ENCODE peak calls at places on chromosomes 13 and 19, in four cellular contexts. V is SK-N-SH, D is H1, J is GM12878. B is an unnamed sample.

GRCh38 chr19:4302238-4302630 is at the start of gene TMIGD2:
- DNase-seq in V (peak; percentile 65), D (no peak), J (no peak), B (no peak)

GRCh38 chr13:113152894-113153809 is 5.3 kb upstream of the PROZ start:
- DNase-seq in V (peak; percentile 65), D (no peak), J (no peak), B (peak; percentile 36)

GRCh38 chr13:113645329-113645728 is 12.7 kb downstream of the ATP4B start:
- DNase-seq in V (no peak), D (no peak), J (no peak), B (no peak)

GRCh38 chr19:6041071-6041470 is 63.1 kb upstream of the RANBP3 start:
- DNase-seq in V (no peak), D (no peak), J (no peak), B (no peak)

GRCh38 chr13:44921931-44922758 is 67.1 kb downstream of the NUFIP1 start:
- DNase-seq in V (no peak), D (no peak), J (no peak), B (peak; percentile 81)

GRCh38 chr13:101545521-101545920 is 93.0 kb downstream of the ITGBL1 start:
- DNase-seq in V (no peak), D (no peak), J (no peak), B (no peak)

GRCh38 chr19:34994643-34995471 is 5.3 kb upstream of the GRAMD1A start:
- DNase-seq in V (no peak), D (no peak), J (no peak), B (peak; percentile 88)

GRCh38 chr19:35911790-35912189 is 3.7 kb upstream of the TYROBP start:
- DNase-seq in V (no peak), D (no peak), J (no peak), B (no peak)

GRCh38 chr13:100673376-100673830 is 1.2 kb downstream of the TMTC4 start:
- DNase-seq in V (peak; percentile 62), D (no peak), J (no peak), B (no peak)

GRCh38 chr13:43285891-43286602 is 262.7 kb downstream of the DNAJC15 start:
- DNase-seq in V (no peak), D (no peak), J (no peak), B (no peak)

GRCh38 chr13:28251462-28251861 is 113.1 kb downstream of the PAN3 start:
- DNase-seq in V (no peak), D (no peak), J (no peak), B (no peak)

GRCh38 chr13:99382428-99383133 is 75.4 kb upstream of the GPR183 start:
- DNase-seq in V (no peak), D (no peak), J (no peak), B (no peak)

GRCh38 chr13:92806215-92806614 is 420.4 kb upstream of the GPC6 start:
- DNase-seq in V (no peak), D (no peak), J (no peak), B (no peak)

GRCh38 chr13:113474179-113474578 is 16.3 kb downstream of the DCUN1D2 start:
- DNase-seq in V (no peak), D (no peak), J (no peak), B (no peak)

GRCh38 chr19:33209844-33210230 is 15.7 kb downstream of the LRP3 start:
- DNase-seq in V (no peak), D (no peak), J (no peak), B (no peak)

GRCh38 chr19:11269408-11269807 is 7.1 kb upstream of the DOCK6 start:
- DNase-seq in V (no peak), D (no peak), J (no peak), B (no peak)

GRCh38 chr19:3653865-3654513 is 27.4 kb upstream of the CACTIN start:
- DNase-seq in V (no peak), D (no peak), J (no peak), B (no peak)

GRCh38 chr19:19151418-19151817 is 13.1 kb upstream of the TMEM161A start:
- DNase-seq in V (no peak), D (no peak), J (no peak), B (no peak)

GRCh38 chr19:15587663-15588062 is 27.4 kb upstream of the CYP4F8 start:
- DNase-seq in V (no peak), D (no peak), J (no peak), B (no peak)

GRCh38 chr13:76885203-76886004 is 801 bp downstream of the KCTD12 start:
- DNase-seq in V (peak; percentile 81), D (peak; percentile 13), J (no peak), B (no peak)

GRCh38 chr13:27551563-27551962 is 68.8 kb downstream of the LNX2 start:
- DNase-seq in V (peak; percentile 26), D (no peak), J (no peak), B (no peak)

GRCh38 chr19:38337360-38337653 is 1.7 kb downstream of the CATSPERG start:
- DNase-seq in V (peak; percentile 27), D (no peak), J (no peak), B (peak; percentile 14)

GRCh38 chr19:49056101-49056901 is 1.2 kb downstream of the CGB7 start:
- DNase-seq in V (peak; percentile 91), D (no peak), J (no peak), B (peak; percentile 23)

GRCh38 chr13:47396915-47397314 is 500.1 kb upstream of the HTR2A start:
- DNase-seq in V (no peak), D (no peak), J (no peak), B (no peak)

GRCh38 chr13:75445717-75446529 is 36.0 kb downstream of the TBC1D4 start:
- DNase-seq in V (no peak), D (no peak), J (no peak), B (no peak)

GRCh38 chr19:45615795-45616708 is 14.0 kb upstream of the GPR4 start:
- DNase-seq in V (peak; percentile 96), D (peak; percentile 98), J (peak; percentile 48), B (peak; percentile 62)

GRCh38 chr19:28074773-28075172 is 1138.2 kb downstream of the UQCRFS1 start:
- DNase-seq in V (no peak), D (no peak), J (peak; percentile 75), B (no peak)

GRCh38 chr13:112575680-112576079 is 12.3 kb downstream of the TUBGCP3 start:
- DNase-seq in V (peak; percentile 35), D (no peak), J (no peak), B (no peak)

GRCh38 chr19:5806905-5807304 is 2.0 kb downstream of the NRTN start:
- DNase-seq in V (no peak), D (no peak), J (no peak), B (no peak)

GRCh38 chr19:2634960-2635359 is 67.5 kb downstream of the GNG7 start:
- DNase-seq in V (no peak), D (no peak), J (no peak), B (no peak)
- H3K27ac ChIP-seq in V (no peak overlapping the region), D (no peak overlapping the region), J (no peak overlapping the region), B (no peak overlapping the region)

GRCh38 chr19:17687857-17688784 is at the start of gene UNC13A:
- DNase-seq in V (peak; percentile 96), D (no peak), J (no peak), B (no peak)
- TF ChIP-seq TCF12 in V (no peak), D (no peak), J (no peak), B (no peak)

GRCh38 chr19:46995492-46995891 is 24.1 kb upstream of the NPAS1 start:
- DNase-seq in V (no peak), D (no peak), J (no peak), B (no peak)
- TF ChIP-seq CHD2 in V (no peak), D (no peak), J (no peak), B (no peak)

GRCh38 chr19:42270346-42271044 is 1.4 kb downstream of the CIC start:
- DNase-seq in V (peak; percentile 49), D (no peak), J (no peak), B (no peak)
- H3K27ac ChIP-seq in V (peak overlapping the region; percentile 96), D (no peak overlapping the region), J (peak overlapping the region; percentile 94), B (peak overlapping the region; percentile 76)

DNA sequence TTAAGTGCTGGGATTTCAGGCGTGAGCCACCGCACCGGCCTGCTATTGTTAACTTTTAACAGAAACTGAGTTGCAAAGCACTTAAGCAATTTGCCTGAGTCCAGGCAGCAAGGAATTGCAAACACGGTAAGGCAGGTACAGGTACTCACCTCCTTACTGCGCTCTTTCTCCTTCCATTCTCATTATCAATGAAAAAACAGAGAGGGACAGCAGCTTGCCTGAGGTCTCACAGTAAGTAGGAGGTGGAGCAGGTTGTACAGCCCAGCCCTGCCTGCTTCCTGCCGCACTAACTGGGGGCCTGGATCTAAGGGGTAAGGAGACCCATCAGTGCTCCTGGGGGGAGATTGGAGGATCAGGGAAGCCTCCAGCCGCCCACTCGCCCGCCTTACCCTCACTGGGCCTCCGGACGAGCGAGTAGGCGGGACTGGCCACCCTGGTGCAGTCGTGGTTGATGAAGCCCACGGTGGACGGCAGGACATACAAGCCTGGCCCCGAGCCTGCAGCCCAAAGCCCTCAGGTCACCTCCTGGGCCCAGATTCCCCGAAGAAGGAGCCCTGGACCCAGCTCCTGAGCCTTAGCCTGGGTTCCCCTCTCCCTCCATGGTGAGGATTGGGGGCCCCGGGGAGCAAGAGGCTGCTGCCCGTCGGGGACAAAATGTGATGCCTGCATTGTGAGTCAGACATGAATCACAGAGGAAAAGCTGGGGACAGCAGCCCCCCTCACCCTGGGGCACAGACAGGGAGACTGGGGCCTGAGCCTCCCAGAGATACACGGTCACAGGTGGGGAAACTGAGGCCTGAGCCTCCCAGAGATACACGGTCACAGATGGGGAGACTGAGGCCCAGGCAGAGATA is 11.4 kb upstream of the SHC2 start:
- DNase-seq in V (no peak), D (no peak), J (no peak), B (no peak)
- TF ChIP-seq TCF12 in V (no peak), D (no peak), J (no peak), B (no peak)

B was measured in HepG2.